ENCODE peak calls at places on chromosome 7, in four cellular contexts. P, N, D and T are unnamed samples.

GRCh38 chr7:7944619-7945282 is 23.8 kb upstream of the GLCCI1 start:
- DNase-seq in P (no peak), N (no peak), D (no peak), T (no peak)

GRCh38 chr7:41085244-41085643 is 617.6 kb downstream of the INHBA start:
- DNase-seq in P (no peak), N (no peak), D (no peak), T (no peak)

GRCh38 chr7:114652041-114652440 is 237.4 kb downstream of the FOXP2 start:
- DNase-seq in P (peak), N (peak), D (no peak), T (no peak)

GRCh38 chr7:13217762-13218161 is 530.3 kb downstream of the ARL4A start:
- DNase-seq in P (no peak), N (no peak), D (no peak), T (no peak)

GRCh38 chr7:138000081-138000701 is 1.7 kb downstream of the CREB3L2 start:
- DNase-seq in P (no peak), N (no peak), D (peak), T (peak)

GRCh38 chr7:97024209-97025129 is at the start of gene DLX5:
- DNase-seq in P (peak), N (peak), D (no peak), T (no peak)

GRCh38 chr7:18927134-18927533 is 190.3 kb downstream of the TWIST1 start:
- DNase-seq in P (no peak), N (no peak), D (no peak), T (no peak)

GRCh38 chr7:47622946-47623640 is 41.2 kb upstream of the TNS3 start:
- DNase-seq in P (peak), N (no peak), D (no peak), T (peak)

GRCh38 chr7:151017953-151018420 is 6.3 kb downstream of the ATG9B start:
- DNase-seq in P (peak), N (peak), D (peak), T (no peak)

GRCh38 chr7:325051-325798 is 35.3 kb downstream of the FOXL3 start:
- DNase-seq in P (no peak), N (no peak), D (peak), T (no peak)

GRCh38 chr7:6430271-6430940 is 17.3 kb downstream of the DAGLB start:
- DNase-seq in P (no peak), N (no peak), D (no peak), T (no peak)

GRCh38 chr7:17101207-17101696 is 197.2 kb upstream of the AHR start:
- DNase-seq in P (no peak), N (no peak), D (no peak), T (no peak)

GRCh38 chr7:8295638-8296361 is 33.8 kb upstream of the ICA1 start:
- DNase-seq in P (peak), N (peak), D (no peak), T (peak)

GRCh38 chr7:159154243-159154642 is 9.6 kb upstream of the VIPR2 start:
- DNase-seq in P (no peak), N (no peak), D (no peak), T (no peak)

GRCh38 chr7:36600314-36600682 is 124.0 kb downstream of the AOAH start:
- DNase-seq in P (peak), N (no peak), D (no peak), T (no peak)

GRCh38 chr7:156652886-156653568 is 12.5 kb downstream of the RNF32 start:
- DNase-seq in P (no peak), N (no peak), D (no peak), T (no peak)

GRCh38 chr7:151311294-151311864 is 30.2 kb upstream of the NUB1 start:
- DNase-seq in P (no peak), N (no peak), D (no peak), T (no peak)

GRCh38 chr7:113321201-113321600 is 202.8 kb upstream of the SMIM30 start:
- DNase-seq in P (no peak), N (no peak), D (no peak), T (no peak)

GRCh38 chr7:120274482-120274881 is 1.5 kb downstream of the KCND2 start:
- DNase-seq in P (peak), N (no peak), D (no peak), T (no peak)

GRCh38 chr7:74084722-74085578 is 1.3 kb downstream of the LIMK1 start:
- DNase-seq in P (no peak), N (no peak), D (no peak), T (no peak)

GRCh38 chr7:100152404-100152803 is 3.7 kb downstream of the LAMTOR4 start:
- DNase-seq in P (no peak), N (no peak), D (no peak), T (no peak)

GRCh38 chr7:5824297-5824610 is 42.8 kb upstream of the RNF216 start:
- DNase-seq in P (no peak), N (no peak), D (no peak), T (no peak)

GRCh38 chr7:95407751-95408150 is 11.6 kb upstream of the PON3 start:
- DNase-seq in P (no peak), N (no peak), D (no peak), T (no peak)

GRCh38 chr7:151076863-151077704 is 3.5 kb downstream of the FASTK start:
- DNase-seq in P (no peak), N (no peak), D (no peak), T (no peak)